ENCODE peak calls at places on chromosomes 7 and 10, in ten cellular contexts. E, H, F, A, B, W, N, O, V and D are unnamed samples.

GRCh38 chr10:112956631-112957350 is 6.7 kb downstream of the TCF7L2 start:
- DNase-seq in A (no peak), N (no peak), F (no peak), H (no peak), B (no peak), W (peak; percentile 23), V (no peak), O (no peak), E (peak; percentile 29), D (no peak)

GRCh38 chr10:62268027-62268398 is 631 bp downstream of the RTKN2 start:
- DNase-seq in H (no peak), N (no peak), E (peak; percentile 32), V (no peak), A (no peak), F (no peak), B (no peak), O (no peak), W (no peak), D (no peak)

GRCh38 chr10:93146336-93146735 is 72.6 kb downstream of the CYP26A1 start:
- DNase-seq in N (no peak), B (no peak), E (no peak), O (no peak), W (no peak), F (no peak), V (no peak), A (no peak), H (no peak), D (no peak)

GRCh38 chr7:106768324-106768751 is 96.7 kb upstream of the PIK3CG start:
- DNase-seq in O (no peak), B (no peak), W (peak; percentile 34), A (no peak), E (peak; percentile 88), N (no peak), F (no peak), H (no peak), V (no peak), D (no peak)

GRCh38 chr7:52260046-52260665 is 775.3 kb upstream of the POM121L12 start:
- DNase-seq in V (no peak), B (no peak), N (no peak), H (no peak), W (no peak), F (no peak), O (no peak), A (no peak), E (peak; percentile 3), D (no peak)

GRCh38 chr7:156143683-156144082 is 331.4 kb upstream of the SHH start:
- DNase-seq in N (no peak), B (no peak), H (no peak), W (no peak), A (no peak), V (no peak), E (no peak), F (no peak), O (no peak), D (no peak)

GRCh38 chr7:89072094-89072493 is 276.6 kb upstream of the TEX47 start:
- DNase-seq in E (no peak), O (no peak), B (no peak), N (no peak), W (no peak), F (no peak), V (no peak), A (no peak), H (no peak), D (no peak)

GRCh38 chr10:33211123-33211878 is 123.2 kb downstream of the NRP1 start:
- DNase-seq in N (peak; percentile 63), E (peak; percentile 39), W (peak; percentile 41), V (no peak), F (no peak), A (peak; percentile 58), O (peak; percentile 88), B (no peak), H (peak; percentile 74), D (no peak)

GRCh38 chr7:44291066-44291732 is 34.2 kb downstream of the CAMK2B start:
- DNase-seq in V (no peak), W (peak; percentile 31), E (peak; percentile 31), O (no peak), F (no peak), B (no peak), N (peak; percentile 54), A (no peak), H (peak; percentile 88), D (peak; percentile 81)

GRCh38 chr10:113438660-113439059 is 114.2 kb upstream of the HABP2 start:
- DNase-seq in O (peak; percentile 68), V (no peak), W (no peak), B (no peak), F (no peak), E (peak; percentile 26), A (no peak), H (no peak), N (no peak), D (no peak)

GRCh38 chr10:76034236-76035009 is 603.0 kb downstream of the LRMDA start:
- DNase-seq in B (peak; percentile 21), W (no peak), N (no peak), V (no peak), H (no peak), F (no peak), O (no peak), A (no peak), E (no peak), D (no peak)

GRCh38 chr10:114525368-114525949 is 121.2 kb upstream of the AFAP1L2 start:
- DNase-seq in O (no peak), W (no peak), F (no peak), V (no peak), N (no peak), E (no peak), B (no peak), H (no peak), A (no peak), D (no peak)

GRCh38 chr10:9331583-9332008 is 1277.1 kb downstream of the GATA3 start:
- DNase-seq in V (no peak), H (no peak), E (peak; percentile 11), N (no peak), A (no peak), B (no peak), W (peak; percentile 60), F (no peak), O (peak; percentile 72), D (no peak)

GRCh38 chr10:21509391-21510217 is 15.9 kb downstream of the SKIDA1 start:
- DNase-seq in W (no peak), N (no peak), B (no peak), E (no peak), O (no peak), F (peak; percentile 37), H (peak; percentile 47), A (no peak), V (no peak), D (no peak)

GRCh38 chr10:113680172-113681111 is 730 bp downstream of the CASP7 start:
- DNase-seq in E (peak; percentile 87), V (no peak), H (peak; percentile 55), O (peak; percentile 55), W (peak; percentile 59), A (peak; percentile 43), F (peak; percentile 30), N (peak; percentile 59), B (peak; percentile 20), D (peak; percentile 41)

GRCh38 chr7:14218338-14218737 is 228.9 kb upstream of the ETV1 start:
- DNase-seq in H (no peak), F (no peak), B (no peak), O (no peak), V (no peak), W (no peak), A (no peak), E (no peak), N (no peak), D (no peak)

GRCh38 chr7:98459529-98459928 is 58.6 kb upstream of the BAIAP2L1 start:
- DNase-seq in O (no peak), V (no peak), N (no peak), H (no peak), B (peak; percentile 44), E (no peak), F (no peak), A (no peak), W (no peak), D (no peak)

GRCh38 chr7:139094030-139094429 is 15.5 kb downstream of the ZC3HAV1 start:
- DNase-seq in E (no peak), A (no peak), V (no peak), O (no peak), B (no peak), W (no peak), H (no peak), N (no peak), F (no peak), D (no peak)

GRCh38 chr7:71868797-71869196 is 543.3 kb downstream of the CALN1 start:
- DNase-seq in H (no peak), A (no peak), O (peak; percentile 54), F (no peak), W (peak; percentile 17), B (no peak), V (no peak), N (no peak), E (peak; percentile 94), D (no peak)

GRCh38 chr7:158279539-158280466 is 307.8 kb downstream of the PTPRN2 start:
- DNase-seq in B (no peak), V (no peak), H (no peak), A (no peak), O (no peak), F (no peak), N (peak; percentile 8), W (no peak), E (no peak), D (no peak)

GRCh38 chr10:15642095-15642494 is 77.6 kb downstream of the ITGA8 start:
- DNase-seq in B (no peak), A (no peak), V (no peak), N (no peak), E (peak; percentile 49), F (no peak), H (no peak), O (peak; percentile 54), W (peak; percentile 27), D (no peak)

GRCh38 chr10:77921395-77921794 is 5.2 kb downstream of the DLG5 start:
- DNase-seq in O (no peak), H (no peak), W (no peak), F (no peak), B (no peak), A (no peak), N (no peak), V (no peak), E (no peak), D (no peak)

GRCh38 chr7:80783688-80784327 is 135.0 kb downstream of the SEMA3C start:
- DNase-seq in N (no peak), V (no peak), W (peak; percentile 41), E (peak; percentile 42), B (no peak), F (no peak), O (no peak), A (no peak), H (no peak), D (no peak)

GRCh38 chr7:114472896-114473512 is 58.4 kb downstream of the FOXP2 start:
- DNase-seq in F (no peak), A (no peak), N (no peak), E (no peak), W (no peak), B (no peak), O (no peak), V (no peak), H (no peak), D (no peak)

GRCh38 chr10:82453678-82454293 is 578.8 kb downstream of the NRG3 start:
- DNase-seq in W (no peak), E (no peak), O (no peak), N (no peak), B (no peak), F (no peak), V (no peak), H (no peak), A (no peak), D (no peak)

GRCh38 chr7:10919923-10920322 is 53.7 kb upstream of the PHF14 start:
- DNase-seq in N (no peak), V (no peak), W (no peak), O (no peak), F (no peak), A (no peak), E (no peak), H (no peak), B (no peak), D (no peak)

GRCh38 chr7:92695308-92696261 is 105.4 kb upstream of the FAM133B start:
- DNase-seq in A (peak; percentile 13), F (no peak), N (no peak), B (peak; percentile 19), O (peak; percentile 76), W (peak; percentile 70), V (no peak), H (peak; percentile 47), E (peak; percentile 86), D (peak; percentile 27)

GRCh38 chr7:2651336-2651735 is 19.6 kb downstream of the TTYH3 start:
- DNase-seq in H (no peak), F (no peak), O (no peak), E (no peak), B (no peak), N (no peak), A (no peak), V (no peak), W (no peak), D (no peak)